ENCODE peak calls at places on chromosomes 1 and 21, in five cellular contexts. One of them, this sample, is unnamed.

GRCh38 chr1:220353229-220354012 is 81.2 kb upstream of the RAB3GAP2 start:
- DNase-seq in adipocyte: no peak
- DNase-seq in AG20443: no peak
- DNase-seq in stimulated activated CD4-positive, alpha-beta T cell treated with anti-CD3 and anti-CD28 coated beads, TNF-alpha, amount 100 ng/mL, for 48 hours: no peak
- DNase-seq in activated T-helper 9 cell treated with anti-CD3 and anti-CD28 coated beads, Interleukin-2, amount 50 U/mL, for 16 hours: no peak
- DNase-seq in this sample: no peak

GRCh38 chr1:155052412-155053400 is 1.6 kb downstream of the ADAM15 start:
- DNase-seq in AG20443: no peak
- DNase-seq in stimulated activated CD4-positive, alpha-beta T cell treated with anti-CD3 and anti-CD28 coated beads, TNF-alpha, amount 100 ng/mL, for 48 hours: no peak
- DNase-seq in adipocyte: no peak
- DNase-seq in activated T-helper 9 cell treated with anti-CD3 and anti-CD28 coated beads, Interleukin-2, amount 50 U/mL, for 16 hours: no peak
- DNase-seq in this sample: peak; percentile 62

GRCh38 chr1:218433744-218434143 is 88.6 kb downstream of the TGFB2 start:
- DNase-seq in stimulated activated CD4-positive, alpha-beta T cell treated with anti-CD3 and anti-CD28 coated beads, TNF-alpha, amount 100 ng/mL, for 48 hours: no peak
- DNase-seq in adipocyte: no peak
- DNase-seq in activated T-helper 9 cell treated with anti-CD3 and anti-CD28 coated beads, Interleukin-2, amount 50 U/mL, for 16 hours: no peak
- DNase-seq in AG20443: no peak
- DNase-seq in this sample: no peak

GRCh38 chr1:39590546-39590945 is 14.0 kb upstream of the PABPC4 start:
- DNase-seq in AG20443: peak; percentile 46
- DNase-seq in activated T-helper 9 cell treated with anti-CD3 and anti-CD28 coated beads, Interleukin-2, amount 50 U/mL, for 16 hours: no peak
- DNase-seq in adipocyte: no peak
- DNase-seq in stimulated activated CD4-positive, alpha-beta T cell treated with anti-CD3 and anti-CD28 coated beads, TNF-alpha, amount 100 ng/mL, for 48 hours: no peak
- DNase-seq in this sample: no peak

GRCh38 chr1:44442791-44443190 is 37.7 kb downstream of the RNF220 start:
- DNase-seq in stimulated activated CD4-positive, alpha-beta T cell treated with anti-CD3 and anti-CD28 coated beads, TNF-alpha, amount 100 ng/mL, for 48 hours: no peak
- DNase-seq in adipocyte: peak; percentile 68
- DNase-seq in AG20443: no peak
- DNase-seq in activated T-helper 9 cell treated with anti-CD3 and anti-CD28 coated beads, Interleukin-2, amount 50 U/mL, for 16 hours: no peak
- DNase-seq in this sample: no peak

GRCh38 chr1:226679303-226679702 is 59.8 kb downstream of the ITPKB start:
- DNase-seq in stimulated activated CD4-positive, alpha-beta T cell treated with anti-CD3 and anti-CD28 coated beads, TNF-alpha, amount 100 ng/mL, for 48 hours: no peak
- DNase-seq in activated T-helper 9 cell treated with anti-CD3 and anti-CD28 coated beads, Interleukin-2, amount 50 U/mL, for 16 hours: no peak
- DNase-seq in adipocyte: peak; percentile 4
- DNase-seq in AG20443: no peak
- DNase-seq in this sample: no peak

GRCh38 chr1:26190373-26190987 is at the start of gene CATSPER4:
- DNase-seq in activated T-helper 9 cell treated with anti-CD3 and anti-CD28 coated beads, Interleukin-2, amount 50 U/mL, for 16 hours: no peak
- DNase-seq in stimulated activated CD4-positive, alpha-beta T cell treated with anti-CD3 and anti-CD28 coated beads, TNF-alpha, amount 100 ng/mL, for 48 hours: no peak
- DNase-seq in AG20443: peak; percentile 37
- DNase-seq in adipocyte: no peak
- DNase-seq in this sample: no peak

GRCh38 chr1:44587796-44588460 is 86.4 kb downstream of the TMEM53 start:
- DNase-seq in activated T-helper 9 cell treated with anti-CD3 and anti-CD28 coated beads, Interleukin-2, amount 50 U/mL, for 16 hours: no peak
- DNase-seq in AG20443: no peak
- DNase-seq in stimulated activated CD4-positive, alpha-beta T cell treated with anti-CD3 and anti-CD28 coated beads, TNF-alpha, amount 100 ng/mL, for 48 hours: no peak
- DNase-seq in adipocyte: no peak
- DNase-seq in this sample: no peak

GRCh38 chr1:150484861-150485260 is 2.4 kb upstream of the TARS2 start:
- DNase-seq in activated T-helper 9 cell treated with anti-CD3 and anti-CD28 coated beads, Interleukin-2, amount 50 U/mL, for 16 hours: no peak
- DNase-seq in stimulated activated CD4-positive, alpha-beta T cell treated with anti-CD3 and anti-CD28 coated beads, TNF-alpha, amount 100 ng/mL, for 48 hours: no peak
- DNase-seq in adipocyte: peak; percentile 45
- DNase-seq in AG20443: peak; percentile 59
- DNase-seq in this sample: no peak

GRCh38 chr1:118461154-118461553 is 276.1 kb upstream of the SPAG17 start:
- DNase-seq in adipocyte: no peak
- DNase-seq in stimulated activated CD4-positive, alpha-beta T cell treated with anti-CD3 and anti-CD28 coated beads, TNF-alpha, amount 100 ng/mL, for 48 hours: no peak
- DNase-seq in activated T-helper 9 cell treated with anti-CD3 and anti-CD28 coated beads, Interleukin-2, amount 50 U/mL, for 16 hours: no peak
- DNase-seq in AG20443: no peak
- DNase-seq in this sample: no peak

GRCh38 chr1:10714337-10715114 is 81.9 kb downstream of the CASZ1 start:
- DNase-seq in adipocyte: peak; percentile 23
- DNase-seq in activated T-helper 9 cell treated with anti-CD3 and anti-CD28 coated beads, Interleukin-2, amount 50 U/mL, for 16 hours: no peak
- DNase-seq in AG20443: no peak
- DNase-seq in stimulated activated CD4-positive, alpha-beta T cell treated with anti-CD3 and anti-CD28 coated beads, TNF-alpha, amount 100 ng/mL, for 48 hours: no peak
- DNase-seq in this sample: no peak

GRCh38 chr1:30378991-30379581 is 344.3 kb downstream of the MATN1 start:
- DNase-seq in stimulated activated CD4-positive, alpha-beta T cell treated with anti-CD3 and anti-CD28 coated beads, TNF-alpha, amount 100 ng/mL, for 48 hours: no peak
- DNase-seq in adipocyte: peak; percentile 57
- DNase-seq in AG20443: peak; percentile 77
- DNase-seq in activated T-helper 9 cell treated with anti-CD3 and anti-CD28 coated beads, Interleukin-2, amount 50 U/mL, for 16 hours: no peak
- DNase-seq in this sample: peak; percentile 20

GRCh38 chr21:25936776-25937175 is 202.0 kb downstream of the GABPA start:
- DNase-seq in AG20443: no peak
- DNase-seq in activated T-helper 9 cell treated with anti-CD3 and anti-CD28 coated beads, Interleukin-2, amount 50 U/mL, for 16 hours: no peak
- DNase-seq in adipocyte: no peak
- DNase-seq in stimulated activated CD4-positive, alpha-beta T cell treated with anti-CD3 and anti-CD28 coated beads, TNF-alpha, amount 100 ng/mL, for 48 hours: no peak
- DNase-seq in this sample: no peak

GRCh38 chr1:229124471-229125198 is 146.3 kb upstream of the RAB4A start:
- DNase-seq in AG20443: no peak
- DNase-seq in stimulated activated CD4-positive, alpha-beta T cell treated with anti-CD3 and anti-CD28 coated beads, TNF-alpha, amount 100 ng/mL, for 48 hours: no peak
- DNase-seq in adipocyte: no peak
- DNase-seq in activated T-helper 9 cell treated with anti-CD3 and anti-CD28 coated beads, Interleukin-2, amount 50 U/mL, for 16 hours: no peak
- DNase-seq in this sample: no peak

GRCh38 chr1:34125721-34126380 is 39.2 kb downstream of the CSMD2 start:
- DNase-seq in AG20443: no peak
- DNase-seq in stimulated activated CD4-positive, alpha-beta T cell treated with anti-CD3 and anti-CD28 coated beads, TNF-alpha, amount 100 ng/mL, for 48 hours: no peak
- DNase-seq in activated T-helper 9 cell treated with anti-CD3 and anti-CD28 coated beads, Interleukin-2, amount 50 U/mL, for 16 hours: no peak
- DNase-seq in adipocyte: no peak
- DNase-seq in this sample: no peak